ENCODE peak calls at places on chromosomes 16 and 17, in seven cellular contexts. One of them, this sample, is unnamed.

GRCh38 chr16:29170393-29171239 is 185.8 kb downstream of the LAT start:
- DNase-seq in K562: no peak
- DNase-seq in HCT116: no peak
- DNase-seq in GM12878: no peak
- DNase-seq in prostate gland: no peak
- DNase-seq in SK-N-SH: peak
- DNase-seq in spleen: peak
- DNase-seq in this sample: no peak

GRCh38 chr16:56513972-56514371 is 5.9 kb downstream of the BBS2 start:
- DNase-seq in K562: peak
- DNase-seq in HCT116: peak
- DNase-seq in GM12878: peak
- DNase-seq in prostate gland: peak
- DNase-seq in SK-N-SH: peak
- DNase-seq in spleen: no peak
- DNase-seq in this sample: no peak

GRCh38 chr16:9840761-9841665 is 341.2 kb downstream of the GRIN2A start:
- DNase-seq in K562: no peak
- DNase-seq in HCT116: no peak
- DNase-seq in GM12878: peak
- DNase-seq in prostate gland: no peak
- DNase-seq in SK-N-SH: no peak
- DNase-seq in spleen: no peak
- DNase-seq in this sample: no peak

GRCh38 chr16:72658888-72659717 is 388.8 kb downstream of the ZFHX3 start:
- DNase-seq in K562: no peak
- DNase-seq in HCT116: no peak
- DNase-seq in GM12878: no peak
- DNase-seq in prostate gland: no peak
- DNase-seq in SK-N-SH: no peak
- DNase-seq in spleen: no peak
- DNase-seq in this sample: no peak

GRCh38 chr16:57540387-57540786 is 2.1 kb upstream of the ADGRG5 start:
- DNase-seq in K562: no peak
- DNase-seq in HCT116: no peak
- DNase-seq in GM12878: no peak
- DNase-seq in prostate gland: no peak
- DNase-seq in SK-N-SH: no peak
- DNase-seq in spleen: peak
- DNase-seq in this sample: no peak

GRCh38 chr16:16013812-16014211 is 64.4 kb downstream of the ABCC1 start:
- DNase-seq in K562: no peak
- DNase-seq in HCT116: no peak
- DNase-seq in GM12878: no peak
- DNase-seq in prostate gland: no peak
- DNase-seq in SK-N-SH: no peak
- DNase-seq in spleen: no peak
- DNase-seq in this sample: no peak

GRCh38 chr17:5210853-5211252 is 19.2 kb upstream of the ZNF594 start:
- DNase-seq in K562: no peak
- DNase-seq in HCT116: no peak
- DNase-seq in GM12878: peak
- DNase-seq in prostate gland: no peak
- DNase-seq in SK-N-SH: no peak
- DNase-seq in spleen: peak
- DNase-seq in this sample: no peak

GRCh38 chr17:9977175-9977574 is 72.1 kb upstream of the RCVRN start:
- DNase-seq in K562: no peak
- DNase-seq in HCT116: no peak
- DNase-seq in GM12878: no peak
- DNase-seq in prostate gland: no peak
- DNase-seq in SK-N-SH: no peak
- DNase-seq in spleen: no peak
- DNase-seq in this sample: no peak

GRCh38 chr17:10557422-10557821 is 8.0 kb upstream of the MYH2 start:
- DNase-seq in K562: no peak
- DNase-seq in HCT116: no peak
- DNase-seq in GM12878: no peak
- DNase-seq in prostate gland: no peak
- DNase-seq in SK-N-SH: no peak
- DNase-seq in spleen: no peak
- DNase-seq in this sample: no peak

GRCh38 chr16:66240565-66240964 is 125.9 kb upstream of the CDH5 start:
- DNase-seq in K562: no peak
- DNase-seq in HCT116: no peak
- DNase-seq in GM12878: no peak
- DNase-seq in prostate gland: no peak
- DNase-seq in SK-N-SH: no peak
- DNase-seq in spleen: no peak
- DNase-seq in this sample: no peak

GRCh38 chr16:66240996-66241395 is 125.5 kb upstream of the CDH5 start:
- DNase-seq in K562: no peak
- DNase-seq in HCT116: no peak
- DNase-seq in GM12878: no peak
- DNase-seq in prostate gland: no peak
- DNase-seq in SK-N-SH: no peak
- DNase-seq in spleen: no peak
- DNase-seq in this sample: no peak

GRCh38 chr16:66236301-66236700 is 130.2 kb upstream of the CDH5 start:
- DNase-seq in K562: no peak
- DNase-seq in HCT116: no peak
- DNase-seq in GM12878: no peak
- DNase-seq in prostate gland: no peak
- DNase-seq in SK-N-SH: no peak
- DNase-seq in spleen: no peak
- DNase-seq in this sample: no peak

GRCh38 chr16:66240088-66240487 is 126.4 kb upstream of the CDH5 start:
- DNase-seq in K562: no peak
- DNase-seq in HCT116: no peak
- DNase-seq in GM12878: no peak
- DNase-seq in prostate gland: no peak
- DNase-seq in SK-N-SH: no peak
- DNase-seq in spleen: no peak
- DNase-seq in this sample: no peak

DNA sequence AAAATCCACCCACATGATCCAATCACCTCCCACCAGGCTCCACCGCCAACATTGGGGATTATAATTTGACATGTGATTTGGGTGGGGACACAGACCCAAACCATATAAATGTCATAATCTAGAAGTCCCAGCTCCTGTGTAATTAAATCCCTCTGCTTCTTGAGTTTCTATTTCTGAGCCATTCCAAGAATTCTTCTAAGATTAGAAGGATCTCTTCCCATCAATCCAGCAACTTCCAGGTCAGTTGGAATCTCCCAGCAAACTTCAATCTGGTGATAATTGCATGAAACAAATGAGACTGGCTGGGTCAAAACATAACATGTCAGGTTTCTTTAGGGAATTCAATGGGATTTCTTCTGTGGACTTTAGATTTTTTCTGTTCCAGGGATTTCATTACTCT is 127.8 kb upstream of the CDH5 start:
- DNase-seq in K562: no peak
- DNase-seq in HCT116: no peak
- DNase-seq in GM12878: no peak
- DNase-seq in prostate gland: no peak
- DNase-seq in SK-N-SH: no peak
- DNase-seq in spleen: no peak
- DNase-seq in this sample: no peak
- TF ChIP-seq POLR2AphosphoS5 in K562: no peak
- TF ChIP-seq POLR2AphosphoS5 in HCT116: no peak
- TF ChIP-seq POLR2AphosphoS5 in GM12878: no peak
- TF ChIP-seq POLR2AphosphoS5 in prostate gland: no peak
- TF ChIP-seq POLR2AphosphoS5 in SK-N-SH: no peak
- TF ChIP-seq POLR2AphosphoS5 in spleen: no peak
- TF ChIP-seq POLR2AphosphoS5 in this sample: no peak

GRCh38 chr17:79298801-79299200 is 224.2 kb downstream of the ENGASE start:
- DNase-seq in K562: no peak
- DNase-seq in HCT116: no peak
- DNase-seq in GM12878: no peak
- DNase-seq in prostate gland: no peak
- DNase-seq in SK-N-SH: no peak
- DNase-seq in spleen: no peak
- DNase-seq in this sample: no peak
- TF ChIP-seq POLR2AphosphoS5 in K562: no peak
- TF ChIP-seq POLR2AphosphoS5 in HCT116: no peak
- TF ChIP-seq POLR2AphosphoS5 in GM12878: no peak
- TF ChIP-seq POLR2AphosphoS5 in prostate gland: no peak
- TF ChIP-seq POLR2AphosphoS5 in SK-N-SH: no peak
- TF ChIP-seq POLR2AphosphoS5 in spleen: no peak
- TF ChIP-seq POLR2AphosphoS5 in this sample: no peak

GRCh38 chr16:14489460-14489859 is 140.6 kb downstream of the PARN start:
- DNase-seq in K562: peak
- DNase-seq in HCT116: peak
- DNase-seq in GM12878: no peak
- DNase-seq in prostate gland: no peak
- DNase-seq in SK-N-SH: peak
- DNase-seq in spleen: no peak
- DNase-seq in this sample: peak

GRCh38 chr16:14485811-14486519 is 144.1 kb downstream of the PARN start:
- DNase-seq in K562: no peak
- DNase-seq in HCT116: no peak
- DNase-seq in GM12878: no peak
- DNase-seq in prostate gland: no peak
- DNase-seq in SK-N-SH: no peak
- DNase-seq in spleen: no peak
- DNase-seq in this sample: no peak

GRCh38 chr16:14485131-14485551 is 144.9 kb downstream of the PARN start:
- DNase-seq in K562: no peak
- DNase-seq in HCT116: no peak
- DNase-seq in GM12878: no peak
- DNase-seq in prostate gland: no peak
- DNase-seq in SK-N-SH: no peak
- DNase-seq in spleen: no peak
- DNase-seq in this sample: no peak

GRCh38 chr16:14487579-14487978 is 142.5 kb downstream of the PARN start:
- DNase-seq in K562: peak
- DNase-seq in HCT116: no peak
- DNase-seq in GM12878: no peak
- DNase-seq in prostate gland: no peak
- DNase-seq in SK-N-SH: peak
- DNase-seq in spleen: no peak
- DNase-seq in this sample: no peak

DNA sequence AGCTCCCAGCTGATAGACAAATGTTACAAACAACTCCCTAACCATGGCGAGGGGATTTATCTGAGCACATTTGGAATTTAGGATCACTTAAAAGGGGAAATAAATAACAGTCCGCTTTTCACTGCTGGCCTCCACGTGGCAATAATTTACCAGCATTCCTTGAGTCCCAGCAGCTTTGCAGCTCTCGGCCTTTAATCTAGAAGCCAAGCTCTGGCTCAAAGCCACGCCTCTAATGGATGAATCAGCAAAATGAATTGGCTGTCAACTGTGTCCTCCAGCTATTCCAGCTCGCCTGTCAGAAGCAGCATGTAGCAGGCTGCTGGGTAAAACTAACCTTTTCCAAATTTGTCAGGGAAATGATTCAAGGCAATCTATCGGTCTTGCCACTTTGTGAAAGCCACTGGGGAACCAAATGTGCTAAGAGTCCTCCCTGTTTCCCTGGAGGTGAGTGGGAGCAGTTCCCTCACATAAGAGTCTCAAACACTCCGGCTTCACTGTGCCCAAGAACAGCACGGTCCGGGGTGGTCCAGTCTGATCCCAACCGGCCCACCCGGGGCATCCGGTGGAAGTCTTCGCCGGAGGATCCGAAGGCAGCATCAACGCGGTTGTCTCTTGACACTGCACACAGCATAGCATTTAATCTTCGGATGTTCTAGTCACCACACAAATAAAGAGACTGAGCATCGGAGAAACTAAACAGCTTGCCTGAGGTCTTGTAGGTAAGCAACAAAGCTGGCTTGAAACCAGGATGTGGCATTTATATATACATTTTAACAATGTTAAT is 143.3 kb downstream of the PARN start:
- DNase-seq in K562: peak
- DNase-seq in HCT116: peak
- DNase-seq in GM12878: no peak
- DNase-seq in prostate gland: peak
- DNase-seq in SK-N-SH: peak
- DNase-seq in spleen: no peak
- DNase-seq in this sample: no peak
- TF ChIP-seq POLR2AphosphoS5 in K562: peak
- TF ChIP-seq POLR2AphosphoS5 in HCT116: no peak
- TF ChIP-seq POLR2AphosphoS5 in GM12878: no peak
- TF ChIP-seq POLR2AphosphoS5 in prostate gland: peak
- TF ChIP-seq POLR2AphosphoS5 in SK-N-SH: peak
- TF ChIP-seq POLR2AphosphoS5 in spleen: no peak
- TF ChIP-seq POLR2AphosphoS5 in this sample: no peak

DNA sequence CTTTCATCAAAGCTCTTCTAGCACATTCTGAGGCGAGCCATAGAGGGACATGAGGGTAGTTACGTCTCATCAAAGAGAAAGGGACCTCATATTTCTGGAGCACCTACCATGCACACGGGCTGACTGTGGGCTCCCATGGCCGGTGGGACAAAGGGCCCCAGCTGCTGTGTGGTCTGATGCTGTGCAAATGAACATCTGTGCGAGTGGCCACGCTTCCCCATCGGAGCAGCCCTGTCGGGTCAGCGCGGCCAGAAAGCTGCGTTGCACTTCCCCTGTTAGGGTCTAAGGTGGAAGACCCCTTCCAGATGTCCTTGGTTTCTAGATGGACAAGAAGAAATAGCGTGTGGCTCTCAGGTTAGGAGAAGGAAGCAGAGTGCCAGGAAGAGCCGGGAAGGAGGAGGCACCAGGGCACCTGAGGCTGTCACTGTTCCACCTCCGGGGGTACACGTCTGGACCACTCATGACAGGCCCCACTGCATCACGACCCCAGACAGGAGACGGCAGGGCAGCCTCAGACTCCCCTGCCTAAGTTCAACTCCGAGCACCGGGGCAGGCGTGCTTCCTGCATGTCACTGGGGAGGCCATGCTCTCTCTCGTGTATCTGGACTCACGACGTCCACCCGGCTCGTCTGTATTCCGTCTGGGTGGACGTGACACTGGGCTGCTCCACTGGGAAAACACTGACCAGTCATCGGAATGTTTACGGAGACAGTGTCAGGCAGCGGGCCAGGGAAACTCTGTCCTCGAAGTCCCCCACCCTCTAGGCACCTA is 8.5 kb upstream of the BAIAP2 start:
- DNase-seq in K562: no peak
- DNase-seq in HCT116: no peak
- DNase-seq in GM12878: no peak
- DNase-seq in prostate gland: no peak
- DNase-seq in SK-N-SH: peak
- DNase-seq in spleen: peak
- DNase-seq in this sample: no peak
- TF ChIP-seq POLR2AphosphoS5 in K562: no peak
- TF ChIP-seq POLR2AphosphoS5 in HCT116: no peak
- TF ChIP-seq POLR2AphosphoS5 in GM12878: no peak
- TF ChIP-seq POLR2AphosphoS5 in prostate gland: no peak
- TF ChIP-seq POLR2AphosphoS5 in SK-N-SH: no peak
- TF ChIP-seq POLR2AphosphoS5 in spleen: no peak
- TF ChIP-seq POLR2AphosphoS5 in this sample: no peak